ENCODE peak calls at places on chromosomes 3 and 15, in nine cellular contexts. L is fibroblast of lung; V is mammary epithelial cell; Z is thoracic aorta; H is esophagus squamous epithelium; G is stomach; X is CD8-positive, alpha-beta memory T cell; B is mucosa of descending colon; Q is RWPE2. C is an unnamed sample. For H3K4me1 and H3K36me3, the result is how much of the 10 kb centered on the place peaks cover.

GRCh38 chr3:25789209-25789595 is 688 bp upstream of the OXSM start:
- DNase-seq in L (no peak), V (no peak), Z (no peak), H (no peak), G (no peak), X (no peak), B (no peak), Q (no peak), C (no peak)

GRCh38 chr3:159800434-159801121 is 188.1 kb upstream of the IL12A start:
- DNase-seq in L (no peak), V (no peak), Z (no peak), H (no peak), G (no peak), X (no peak), B (no peak), Q (no peak), C (no peak)

GRCh38 chr15:38134252-38134651 is 118.4 kb upstream of the SPRED1 start:
- DNase-seq in L (no peak), V (no peak), Z (no peak), H (no peak), G (no peak), X (no peak), B (no peak), Q (no peak), C (no peak)

GRCh38 chr3:183123891-183124290 is 24.6 kb upstream of the MCCC1 start:
- DNase-seq in L (peak), V (peak), Z (no peak), H (no peak), G (no peak), X (no peak), B (no peak), Q (no peak), C (no peak)

GRCh38 chr3:184600685-184601377 is 39.2 kb downstream of the EPHB3 start:
- DNase-seq in L (no peak), V (peak), Z (no peak), H (no peak), G (no peak), X (no peak), B (peak), Q (no peak), C (no peak)

GRCh38 chr15:62816342-62817059 is 226.0 kb upstream of the TPM1 start:
- DNase-seq in L (no peak), V (no peak), Z (no peak), H (no peak), G (no peak), X (no peak), B (no peak), Q (no peak), C (no peak)

GRCh38 chr3:5651351-5651750 is 463.8 kb downstream of the EDEM1 start:
- DNase-seq in L (no peak), V (no peak), Z (no peak), H (no peak), G (no peak), X (no peak), B (no peak), Q (no peak), C (no peak)

GRCh38 chr3:141250828-141251227 is 19.2 kb downstream of the PXYLP1 start:
- DNase-seq in L (no peak), V (no peak), Z (no peak), H (no peak), G (no peak), X (no peak), B (no peak), Q (no peak), C (no peak)

GRCh38 chr3:172057059-172057458 is 17.7 kb downstream of the FNDC3B start:
- DNase-seq in L (no peak), V (no peak), Z (no peak), H (no peak), G (no peak), X (no peak), B (no peak), Q (no peak), C (no peak)

GRCh38 chr3:172059532-172059931 is 20.2 kb downstream of the FNDC3B start:
- DNase-seq in L (no peak), V (no peak), Z (no peak), H (no peak), G (no peak), X (no peak), B (no peak), Q (no peak), C (no peak)

GRCh38 chr3:172061724-172062184 is 22.4 kb downstream of the FNDC3B start:
- DNase-seq in L (peak), V (no peak), Z (no peak), H (no peak), G (no peak), X (no peak), B (no peak), Q (no peak), C (no peak)

GRCh38 chr3:172057624-172058023 is 18.2 kb downstream of the FNDC3B start:
- DNase-seq in L (no peak), V (no peak), Z (no peak), H (no peak), G (no peak), X (no peak), B (no peak), Q (no peak), C (no peak)

DNA sequence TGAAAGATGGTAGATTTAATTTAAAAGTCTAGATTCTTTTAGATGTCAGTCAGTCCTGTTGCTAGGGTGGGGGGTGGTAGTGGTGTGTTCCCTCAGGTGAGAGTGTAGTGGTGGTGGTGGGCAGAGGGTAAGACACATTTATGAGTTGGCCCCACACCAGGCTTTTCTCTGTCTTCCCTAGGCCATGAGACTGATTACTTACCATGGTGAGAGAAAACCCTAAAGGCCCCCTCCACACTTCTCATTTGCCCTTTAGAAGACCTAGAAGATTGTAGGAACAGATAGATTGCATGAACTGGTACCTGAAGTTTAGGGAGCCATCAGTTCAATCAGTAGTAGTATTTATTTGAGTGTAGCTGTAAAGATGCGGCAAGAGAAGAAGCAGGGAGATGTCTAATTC is 20.9 kb downstream of the FNDC3B start:
- DNase-seq in L (no peak), V (no peak), Z (no peak), H (no peak), G (no peak), X (no peak), B (no peak), Q (no peak), C (no peak)
- H3K4me1 ChIP-seq in L (under half), V (under half), Z (half or more), H (under half), G (half or more), X (under half), B (under half), Q (under half), C (half or more)

DNA sequence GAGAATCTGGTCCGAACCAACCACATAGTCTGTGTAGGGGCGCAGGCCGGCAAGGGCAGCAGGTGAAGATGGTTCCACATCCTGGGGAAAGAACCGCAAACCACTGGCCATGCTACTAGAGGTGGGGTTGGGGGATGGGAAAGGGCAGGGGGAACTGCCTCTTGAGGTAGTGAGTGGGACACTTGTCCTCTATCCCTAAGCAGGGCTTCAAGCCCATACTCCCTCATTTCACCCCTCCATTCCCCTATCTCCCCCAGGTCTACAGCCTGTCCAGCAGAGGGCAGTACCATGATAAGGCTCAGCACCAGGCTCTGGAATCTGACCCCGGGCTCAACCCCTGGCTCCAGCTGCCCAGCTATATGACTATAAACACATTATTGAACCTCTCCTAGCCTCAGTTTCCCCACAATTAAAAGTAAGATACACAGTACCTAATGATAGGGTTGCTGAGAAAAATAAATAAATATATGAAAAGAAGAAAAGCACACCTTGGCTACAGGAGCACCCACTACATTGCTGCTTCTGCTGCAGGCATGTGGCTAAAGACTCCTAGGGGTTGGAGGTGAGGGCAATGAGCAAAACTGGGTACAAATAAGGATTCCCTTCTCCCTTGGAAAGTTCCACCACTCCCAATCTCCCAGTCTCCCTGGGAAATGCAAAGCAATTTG is 6.3 kb downstream of the GORASP1 start:
- DNase-seq in L (peak), V (peak), Z (no peak), H (no peak), G (peak), X (peak), B (no peak), Q (no peak), C (no peak)
- H3K36me3 ChIP-seq in L (under half), V (under half), Z (under half), H (half or more), G (under half), X (under half), B (under half), Q (under half), C (under half)

GRCh38 chr15:28943611-28944230 is 57.9 kb downstream of the APBA2 start:
- DNase-seq in L (no peak), V (no peak), Z (no peak), H (no peak), G (peak), X (no peak), B (no peak), Q (no peak), C (no peak)
- H3K4me1 ChIP-seq in L (under half), V (under half), Z (under half), H (under half), G (under half), X (half or more), B (under half), Q (under half), C (under half)

DNA sequence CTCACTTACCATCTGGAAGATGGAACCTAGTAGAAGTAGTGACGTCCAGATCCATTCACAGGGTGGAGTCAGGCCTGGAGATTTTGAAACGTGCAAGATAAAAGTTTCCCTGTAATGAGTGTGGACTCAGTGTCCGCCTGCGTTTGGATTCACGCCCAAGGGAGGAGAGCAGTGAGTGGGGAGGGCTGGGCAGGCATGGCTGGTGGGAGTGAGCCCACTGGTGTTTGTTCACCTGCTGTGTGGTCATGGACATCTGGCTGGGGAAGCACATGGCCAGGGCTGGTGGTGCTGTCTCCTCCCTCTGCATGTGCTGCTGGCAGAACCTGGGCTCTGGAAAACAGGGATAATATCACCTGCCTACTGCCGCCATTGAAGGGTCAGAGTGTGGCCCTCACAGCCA is 37.0 kb downstream of the RLBP1 start:
- DNase-seq in L (no peak), V (no peak), Z (no peak), H (no peak), G (no peak), X (no peak), B (no peak), Q (no peak), C (no peak)
- H3K36me3 ChIP-seq in L (under half), V (under half), Z (under half), H (half or more), G (half or more), X (under half), B (under half), Q (under half), C (under half)

C was measured in heart right ventricle.